ENCODE peak calls at places on chromosomes 2 and 18, in six cellular contexts. One of them, this sample, is unnamed.

GRCh38 chr2:15243762-15244161 is 317.4 kb downstream of the NBAS start:
- DNase-seq in lower lobe of right lung: no peak
- DNase-seq in naive thymus-derived CD4-positive, alpha-beta T cell: no peak
- DNase-seq in cardiac muscle cell: peak
- DNase-seq in epithelial cell of proximal tubule: no peak
- DNase-seq in fibroblast of mammary gland: peak
- DNase-seq in this sample: no peak

GRCh38 chr2:207847807-207848544 is 78.3 kb upstream of the FZD5 start:
- DNase-seq in lower lobe of right lung: peak
- DNase-seq in naive thymus-derived CD4-positive, alpha-beta T cell: no peak
- DNase-seq in cardiac muscle cell: peak
- DNase-seq in epithelial cell of proximal tubule: no peak
- DNase-seq in fibroblast of mammary gland: no peak
- DNase-seq in this sample: no peak

GRCh38 chr2:239028253-239028619 is 180.4 kb downstream of the TWIST2 start:
- DNase-seq in lower lobe of right lung: no peak
- DNase-seq in naive thymus-derived CD4-positive, alpha-beta T cell: no peak
- DNase-seq in cardiac muscle cell: no peak
- DNase-seq in epithelial cell of proximal tubule: no peak
- DNase-seq in fibroblast of mammary gland: peak
- DNase-seq in this sample: no peak

GRCh38 chr2:231707625-231708049 is 688 bp upstream of the PTMA start:
- DNase-seq in lower lobe of right lung: no peak
- DNase-seq in naive thymus-derived CD4-positive, alpha-beta T cell: no peak
- DNase-seq in cardiac muscle cell: peak
- DNase-seq in epithelial cell of proximal tubule: no peak
- DNase-seq in fibroblast of mammary gland: peak
- DNase-seq in this sample: no peak

GRCh38 chr2:88735853-88736252 is 44.4 kb downstream of the RPIA start:
- DNase-seq in lower lobe of right lung: no peak
- DNase-seq in naive thymus-derived CD4-positive, alpha-beta T cell: no peak
- DNase-seq in cardiac muscle cell: no peak
- DNase-seq in epithelial cell of proximal tubule: no peak
- DNase-seq in fibroblast of mammary gland: peak
- DNase-seq in this sample: no peak

GRCh38 chr2:237154050-237154638 is 68.5 kb downstream of the COPS8 start:
- DNase-seq in lower lobe of right lung: no peak
- DNase-seq in naive thymus-derived CD4-positive, alpha-beta T cell: peak
- DNase-seq in cardiac muscle cell: peak
- DNase-seq in epithelial cell of proximal tubule: no peak
- DNase-seq in fibroblast of mammary gland: peak
- DNase-seq in this sample: peak

GRCh38 chr2:156908825-156909224 is 348.7 kb upstream of the GALNT5 start:
- DNase-seq in lower lobe of right lung: no peak
- DNase-seq in naive thymus-derived CD4-positive, alpha-beta T cell: no peak
- DNase-seq in cardiac muscle cell: peak
- DNase-seq in epithelial cell of proximal tubule: no peak
- DNase-seq in fibroblast of mammary gland: peak
- DNase-seq in this sample: no peak

GRCh38 chr2:27247893-27248292 is 15.0 kb downstream of the SLC30A3 start:
- DNase-seq in lower lobe of right lung: no peak
- DNase-seq in naive thymus-derived CD4-positive, alpha-beta T cell: no peak
- DNase-seq in cardiac muscle cell: no peak
- DNase-seq in epithelial cell of proximal tubule: no peak
- DNase-seq in fibroblast of mammary gland: no peak
- DNase-seq in this sample: no peak

GRCh38 chr18:47944972-47945843 is 14.7 kb upstream of the SMAD2 start:
- DNase-seq in lower lobe of right lung: no peak
- DNase-seq in naive thymus-derived CD4-positive, alpha-beta T cell: no peak
- DNase-seq in cardiac muscle cell: peak
- DNase-seq in epithelial cell of proximal tubule: peak
- DNase-seq in fibroblast of mammary gland: peak
- DNase-seq in this sample: no peak

GRCh38 chr2:43239981-43240761 is 13.8 kb upstream of the ZFP36L2 start:
- DNase-seq in lower lobe of right lung: no peak
- DNase-seq in naive thymus-derived CD4-positive, alpha-beta T cell: no peak
- DNase-seq in cardiac muscle cell: no peak
- DNase-seq in epithelial cell of proximal tubule: no peak
- DNase-seq in fibroblast of mammary gland: no peak
- DNase-seq in this sample: no peak

GRCh38 chr18:3093624-3094354 is 80.8 kb upstream of the LPIN2 start:
- DNase-seq in lower lobe of right lung: no peak
- DNase-seq in naive thymus-derived CD4-positive, alpha-beta T cell: no peak
- DNase-seq in cardiac muscle cell: no peak
- DNase-seq in epithelial cell of proximal tubule: no peak
- DNase-seq in fibroblast of mammary gland: no peak
- DNase-seq in this sample: no peak

GRCh38 chr2:158893057-158893456 is 75.4 kb upstream of the TANC1 start:
- DNase-seq in lower lobe of right lung: no peak
- DNase-seq in naive thymus-derived CD4-positive, alpha-beta T cell: no peak
- DNase-seq in cardiac muscle cell: peak
- DNase-seq in epithelial cell of proximal tubule: no peak
- DNase-seq in fibroblast of mammary gland: peak
- DNase-seq in this sample: no peak

GRCh38 chr2:180291552-180292421 is 284.7 kb upstream of the CWC22 start:
- DNase-seq in lower lobe of right lung: no peak
- DNase-seq in naive thymus-derived CD4-positive, alpha-beta T cell: no peak
- DNase-seq in cardiac muscle cell: peak
- DNase-seq in epithelial cell of proximal tubule: no peak
- DNase-seq in fibroblast of mammary gland: peak
- DNase-seq in this sample: no peak

GRCh38 chr2:37780097-37780676 is 108.7 kb upstream of the CDC42EP3 start:
- DNase-seq in lower lobe of right lung: no peak
- DNase-seq in naive thymus-derived CD4-positive, alpha-beta T cell: no peak
- DNase-seq in cardiac muscle cell: no peak
- DNase-seq in epithelial cell of proximal tubule: no peak
- DNase-seq in fibroblast of mammary gland: peak
- DNase-seq in this sample: no peak

GRCh38 chr2:64212801-64213321 is 68.6 kb upstream of the PELI1 start:
- DNase-seq in lower lobe of right lung: no peak
- DNase-seq in naive thymus-derived CD4-positive, alpha-beta T cell: no peak
- DNase-seq in cardiac muscle cell: peak
- DNase-seq in epithelial cell of proximal tubule: no peak
- DNase-seq in fibroblast of mammary gland: peak
- DNase-seq in this sample: peak

GRCh38 chr2:584863-585823 is 92.1 kb downstream of the TMEM18 start:
- DNase-seq in lower lobe of right lung: no peak
- DNase-seq in naive thymus-derived CD4-positive, alpha-beta T cell: peak
- DNase-seq in cardiac muscle cell: no peak
- DNase-seq in epithelial cell of proximal tubule: no peak
- DNase-seq in fibroblast of mammary gland: no peak
- DNase-seq in this sample: no peak

GRCh38 chr2:101844055-101844635 is 146.6 kb downstream of the MAP4K4 start:
- DNase-seq in lower lobe of right lung: no peak
- DNase-seq in naive thymus-derived CD4-positive, alpha-beta T cell: no peak
- DNase-seq in cardiac muscle cell: peak
- DNase-seq in epithelial cell of proximal tubule: no peak
- DNase-seq in fibroblast of mammary gland: peak
- DNase-seq in this sample: no peak

GRCh38 chr2:112162341-112162740 is 24.2 kb downstream of the FBLN7 start:
- DNase-seq in lower lobe of right lung: no peak
- DNase-seq in naive thymus-derived CD4-positive, alpha-beta T cell: no peak
- DNase-seq in cardiac muscle cell: no peak
- DNase-seq in epithelial cell of proximal tubule: no peak
- DNase-seq in fibroblast of mammary gland: no peak
- DNase-seq in this sample: no peak

GRCh38 chr2:220090050-220090449 is 462.6 kb downstream of the SLC4A3 start:
- DNase-seq in lower lobe of right lung: no peak
- DNase-seq in naive thymus-derived CD4-positive, alpha-beta T cell: no peak
- DNase-seq in cardiac muscle cell: no peak
- DNase-seq in epithelial cell of proximal tubule: no peak
- DNase-seq in fibroblast of mammary gland: no peak
- DNase-seq in this sample: no peak

DNA sequence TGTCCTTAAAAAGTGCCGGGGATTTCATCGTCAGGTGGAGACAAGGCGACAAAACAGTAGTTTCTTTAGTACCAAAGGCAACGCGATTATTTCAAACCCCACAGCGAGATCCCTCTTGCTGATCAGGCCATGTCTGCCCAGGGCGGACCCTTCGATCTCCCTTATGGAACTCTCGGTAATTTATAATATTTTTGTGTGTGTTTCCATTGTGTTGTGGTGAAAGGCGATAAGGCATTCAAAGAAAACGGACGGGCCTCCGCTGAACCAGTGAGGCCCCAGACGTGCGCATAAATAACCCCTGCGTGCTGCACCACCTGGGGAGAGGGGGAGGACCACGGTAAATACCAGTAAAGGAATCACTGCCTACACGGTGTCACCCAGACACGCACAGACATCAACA is 1.4 kb upstream of the GAD1 start:
- DNase-seq in lower lobe of right lung: no peak
- DNase-seq in naive thymus-derived CD4-positive, alpha-beta T cell: no peak
- DNase-seq in cardiac muscle cell: no peak
- DNase-seq in epithelial cell of proximal tubule: no peak
- DNase-seq in fibroblast of mammary gland: no peak
- DNase-seq in this sample: no peak
- H3K4me3 ChIP-seq in lower lobe of right lung: peak
- H3K4me3 ChIP-seq in naive thymus-derived CD4-positive, alpha-beta T cell: peak
- H3K4me3 ChIP-seq in cardiac muscle cell: no peak
- H3K4me3 ChIP-seq in epithelial cell of proximal tubule: no peak
- H3K4me3 ChIP-seq in fibroblast of mammary gland: no peak
- H3K4me3 ChIP-seq in this sample: no peak

GRCh38 chr2:224517963-224518362 is 67.2 kb downstream of the CUL3 start:
- DNase-seq in lower lobe of right lung: no peak
- DNase-seq in naive thymus-derived CD4-positive, alpha-beta T cell: no peak
- DNase-seq in cardiac muscle cell: no peak
- DNase-seq in epithelial cell of proximal tubule: no peak
- DNase-seq in fibroblast of mammary gland: no peak
- DNase-seq in this sample: no peak

GRCh38 chr2:224520064-224520463 is 65.1 kb downstream of the CUL3 start:
- DNase-seq in lower lobe of right lung: no peak
- DNase-seq in naive thymus-derived CD4-positive, alpha-beta T cell: peak
- DNase-seq in cardiac muscle cell: peak
- DNase-seq in epithelial cell of proximal tubule: no peak
- DNase-seq in fibroblast of mammary gland: peak
- DNase-seq in this sample: peak

GRCh38 chr2:224523626-224524577 is 61.3 kb downstream of the CUL3 start:
- DNase-seq in lower lobe of right lung: no peak
- DNase-seq in naive thymus-derived CD4-positive, alpha-beta T cell: peak
- DNase-seq in cardiac muscle cell: no peak
- DNase-seq in epithelial cell of proximal tubule: no peak
- DNase-seq in fibroblast of mammary gland: no peak
- DNase-seq in this sample: no peak

GRCh38 chr2:224513991-224514390 is 71.2 kb downstream of the CUL3 start:
- DNase-seq in lower lobe of right lung: no peak
- DNase-seq in naive thymus-derived CD4-positive, alpha-beta T cell: no peak
- DNase-seq in cardiac muscle cell: peak
- DNase-seq in epithelial cell of proximal tubule: no peak
- DNase-seq in fibroblast of mammary gland: no peak
- DNase-seq in this sample: no peak

DNA sequence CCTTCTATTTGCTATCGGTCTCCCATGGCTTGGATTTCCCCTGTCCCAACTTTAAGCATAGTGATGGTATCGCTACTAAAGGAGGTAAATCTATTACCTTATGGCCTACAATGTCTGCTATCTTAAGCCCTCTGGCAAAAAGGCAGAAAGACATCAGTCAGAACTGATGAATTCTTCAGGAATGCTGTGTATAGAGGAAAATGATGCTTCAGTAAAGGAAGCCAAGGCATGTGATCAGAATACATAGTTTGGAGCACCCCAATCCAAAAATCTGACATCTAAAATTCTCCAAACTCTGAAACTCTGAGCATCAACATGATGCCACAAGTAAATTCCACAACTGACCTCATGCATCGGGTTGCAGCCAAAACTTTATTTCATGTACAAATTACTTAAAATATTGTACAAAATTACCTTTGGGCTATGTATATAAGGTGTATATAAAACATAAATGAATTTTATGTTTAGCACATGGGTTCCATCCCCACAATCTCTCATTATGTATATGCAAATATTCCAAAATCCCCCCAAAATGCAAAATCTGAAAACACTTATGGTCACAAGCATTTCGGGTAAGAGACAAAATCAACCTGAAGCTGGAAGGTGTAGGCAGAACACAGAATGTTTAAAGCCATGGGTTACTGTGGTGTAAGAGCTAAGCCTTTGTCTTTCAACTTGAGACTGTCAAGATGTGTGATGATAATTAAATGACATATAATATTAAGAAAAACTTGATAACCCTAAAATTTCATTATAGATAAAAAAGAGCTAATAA is 66.2 kb downstream of the CUL3 start:
- DNase-seq in lower lobe of right lung: no peak
- DNase-seq in naive thymus-derived CD4-positive, alpha-beta T cell: no peak
- DNase-seq in cardiac muscle cell: peak
- DNase-seq in epithelial cell of proximal tubule: no peak
- DNase-seq in fibroblast of mammary gland: peak
- DNase-seq in this sample: no peak
- H3K4me3 ChIP-seq in lower lobe of right lung: no peak
- H3K4me3 ChIP-seq in naive thymus-derived CD4-positive, alpha-beta T cell: no peak
- H3K4me3 ChIP-seq in cardiac muscle cell: no peak
- H3K4me3 ChIP-seq in epithelial cell of proximal tubule: no peak
- H3K4me3 ChIP-seq in fibroblast of mammary gland: no peak
- H3K4me3 ChIP-seq in this sample: no peak

GRCh38 chr18:59208602-59209001 is 11.4 kb upstream of the GRP start:
- DNase-seq in lower lobe of right lung: no peak
- DNase-seq in naive thymus-derived CD4-positive, alpha-beta T cell: no peak
- DNase-seq in cardiac muscle cell: no peak
- DNase-seq in epithelial cell of proximal tubule: no peak
- DNase-seq in fibroblast of mammary gland: peak
- DNase-seq in this sample: no peak

GRCh38 chr18:59211629-59212028 is 8.3 kb upstream of the GRP start:
- DNase-seq in lower lobe of right lung: no peak
- DNase-seq in naive thymus-derived CD4-positive, alpha-beta T cell: no peak
- DNase-seq in cardiac muscle cell: no peak
- DNase-seq in epithelial cell of proximal tubule: no peak
- DNase-seq in fibroblast of mammary gland: no peak
- DNase-seq in this sample: no peak

GRCh38 chr18:59207506-59207905 is 12.5 kb upstream of the GRP start:
- DNase-seq in lower lobe of right lung: no peak
- DNase-seq in naive thymus-derived CD4-positive, alpha-beta T cell: no peak
- DNase-seq in cardiac muscle cell: no peak
- DNase-seq in epithelial cell of proximal tubule: no peak
- DNase-seq in fibroblast of mammary gland: no peak
- DNase-seq in this sample: no peak

GRCh38 chr18:59210311-59210710 is 9.6 kb upstream of the GRP start:
- DNase-seq in lower lobe of right lung: no peak
- DNase-seq in naive thymus-derived CD4-positive, alpha-beta T cell: no peak
- DNase-seq in cardiac muscle cell: no peak
- DNase-seq in epithelial cell of proximal tubule: no peak
- DNase-seq in fibroblast of mammary gland: no peak
- DNase-seq in this sample: no peak
- H3K4me3 ChIP-seq in lower lobe of right lung: no peak
- H3K4me3 ChIP-seq in naive thymus-derived CD4-positive, alpha-beta T cell: no peak
- H3K4me3 ChIP-seq in cardiac muscle cell: no peak
- H3K4me3 ChIP-seq in epithelial cell of proximal tubule: no peak
- H3K4me3 ChIP-seq in fibroblast of mammary gland: no peak
- H3K4me3 ChIP-seq in this sample: no peak

GRCh38 chr2:85420743-85421705 is 2.5 kb downstream of the SH2D6 start:
- DNase-seq in lower lobe of right lung: peak
- DNase-seq in naive thymus-derived CD4-positive, alpha-beta T cell: peak
- DNase-seq in cardiac muscle cell: peak
- DNase-seq in epithelial cell of proximal tubule: no peak
- DNase-seq in fibroblast of mammary gland: peak
- DNase-seq in this sample: no peak
- H3K4me3 ChIP-seq in lower lobe of right lung: peak
- H3K4me3 ChIP-seq in naive thymus-derived CD4-positive, alpha-beta T cell: peak
- H3K4me3 ChIP-seq in cardiac muscle cell: no peak
- H3K4me3 ChIP-seq in epithelial cell of proximal tubule: peak
- H3K4me3 ChIP-seq in fibroblast of mammary gland: peak
- H3K4me3 ChIP-seq in this sample: no peak

GRCh38 chr18:67359868-67360838 is 156.4 kb downstream of the DSEL start:
- DNase-seq in lower lobe of right lung: no peak
- DNase-seq in naive thymus-derived CD4-positive, alpha-beta T cell: no peak
- DNase-seq in cardiac muscle cell: peak
- DNase-seq in epithelial cell of proximal tubule: peak
- DNase-seq in fibroblast of mammary gland: peak
- DNase-seq in this sample: no peak
- H3K4me3 ChIP-seq in lower lobe of right lung: peak
- H3K4me3 ChIP-seq in naive thymus-derived CD4-positive, alpha-beta T cell: no peak
- H3K4me3 ChIP-seq in cardiac muscle cell: no peak
- H3K4me3 ChIP-seq in epithelial cell of proximal tubule: peak
- H3K4me3 ChIP-seq in fibroblast of mammary gland: peak
- H3K4me3 ChIP-seq in this sample: no peak

This sample was measured in GM12864.